ENCODE peak calls at places on chromosome 15, in seven cellular contexts. O is kidney, Q is hypothalamus, V is GM03348, U is posterior vena cava, W is LHCN-M2, J is C1 segment of cervical spinal cord. N is an unnamed sample.

GRCh38 chr15:39944711-39945110 is 10.8 kb downstream of the EIF2AK4 start:
- DNase-seq in O (no peak), Q (no peak), V (peak), U (no peak), W (peak), J (no peak), N (no peak)

GRCh38 chr15:72800819-72801481 is 17.4 kb upstream of the ADPGK start:
- DNase-seq in O (no peak), Q (no peak), V (no peak), U (no peak), W (no peak), J (no peak), N (no peak)

GRCh38 chr15:40242671-40243070 is 3.8 kb downstream of the PAK6 start:
- DNase-seq in O (no peak), Q (no peak), V (no peak), U (no peak), W (no peak), J (no peak), N (no peak)

GRCh38 chr15:42131826-42132806 is 24.3 kb downstream of the PLA2G4F start:
- DNase-seq in O (no peak), Q (no peak), V (no peak), U (no peak), W (no peak), J (no peak), N (no peak)

GRCh38 chr15:83322061-83322460 is 37.6 kb upstream of the BNC1 start:
- DNase-seq in O (no peak), Q (no peak), V (peak), U (no peak), W (peak), J (no peak), N (no peak)

GRCh38 chr15:92500023-92500630 is 106.4 kb downstream of the ST8SIA2 start:
- DNase-seq in O (no peak), Q (no peak), V (no peak), U (no peak), W (no peak), J (no peak), N (no peak)

GRCh38 chr15:59168536-59168935 is 38.1 kb upstream of the LDHAL6B start:
- DNase-seq in O (no peak), Q (no peak), V (no peak), U (no peak), W (peak), J (no peak), N (no peak)

GRCh38 chr15:22956257-22956979 is 23.8 kb downstream of the CYFIP1 start:
- DNase-seq in O (no peak), Q (no peak), V (no peak), U (peak), W (peak), J (no peak), N (peak)

GRCh38 chr15:44216958-44217357 is 21.9 kb upstream of the FRMD5 start:
- DNase-seq in O (no peak), Q (no peak), V (no peak), U (no peak), W (no peak), J (no peak), N (no peak)

GRCh38 chr15:75368689-75369239 is 357 bp upstream of the MAN2C1 start:
- DNase-seq in O (no peak), Q (no peak), V (no peak), U (no peak), W (no peak), J (no peak), N (no peak)

GRCh38 chr15:77753238-77753873 is 120.6 kb upstream of the LINGO1 start:
- DNase-seq in O (no peak), Q (no peak), V (peak), U (no peak), W (peak), J (peak), N (no peak)

GRCh38 chr15:48603123-48603500 is 42.4 kb downstream of the FBN1 start:
- DNase-seq in O (no peak), Q (no peak), V (no peak), U (no peak), W (no peak), J (no peak), N (no peak)

GRCh38 chr15:99143655-99144610 is 39.1 kb downstream of the SYNM start:
- DNase-seq in O (no peak), Q (no peak), V (peak), U (peak), W (peak), J (no peak), N (no peak)

GRCh38 chr15:38702178-38702912 is 137.7 kb upstream of the RASGRP1 start:
- DNase-seq in O (peak), Q (no peak), V (no peak), U (no peak), W (no peak), J (no peak), N (no peak)

GRCh38 chr15:71743861-71744382 is 66.4 kb upstream of the NR2E3 start:
- DNase-seq in O (no peak), Q (no peak), V (peak), U (no peak), W (peak), J (no peak), N (no peak)

GRCh38 chr15:85443593-85444328 is 63.4 kb downstream of the AKAP13 start:
- DNase-seq in O (no peak), Q (no peak), V (no peak), U (no peak), W (peak), J (no peak), N (no peak)